ENCODE peak calls at places on chromosomes 11 and 22, in six cellular contexts. One of them, this sample, is unnamed.

GRCh38 chr11:33490842-33491370 is 209.7 kb downstream of the C11orf91 start:
- DNase-seq in iris pigment epithelial cell: peak
- DNase-seq in activated CD4-positive, alpha-beta T cell treated with anti-CD3 and anti-CD28 coated beads, Interleukin-2, amount 50 U/mL, for 24 hours: no peak
- DNase-seq in AG20443: no peak
- DNase-seq in astrocyte of the spinal cord: no peak
- DNase-seq in stimulated activated CD4-positive, alpha-beta T cell treated with anti-CD3 and anti-CD28 coated beads, TNF-alpha, amount 100 ng/mL, for 1 hour: no peak
- DNase-seq in this sample: no peak

GRCh38 chr22:39936523-39937145 is 23.6 kb upstream of the TMA7B start:
- DNase-seq in iris pigment epithelial cell: no peak
- DNase-seq in activated CD4-positive, alpha-beta T cell treated with anti-CD3 and anti-CD28 coated beads, Interleukin-2, amount 50 U/mL, for 24 hours: no peak
- DNase-seq in AG20443: no peak
- DNase-seq in astrocyte of the spinal cord: no peak
- DNase-seq in stimulated activated CD4-positive, alpha-beta T cell treated with anti-CD3 and anti-CD28 coated beads, TNF-alpha, amount 100 ng/mL, for 1 hour: no peak
- DNase-seq in this sample: no peak

GRCh38 chr11:24754406-24754805 is 257.6 kb downstream of the LUZP2 start:
- DNase-seq in iris pigment epithelial cell: peak
- DNase-seq in activated CD4-positive, alpha-beta T cell treated with anti-CD3 and anti-CD28 coated beads, Interleukin-2, amount 50 U/mL, for 24 hours: no peak
- DNase-seq in AG20443: no peak
- DNase-seq in astrocyte of the spinal cord: no peak
- DNase-seq in stimulated activated CD4-positive, alpha-beta T cell treated with anti-CD3 and anti-CD28 coated beads, TNF-alpha, amount 100 ng/mL, for 1 hour: no peak
- DNase-seq in this sample: no peak

GRCh38 chr22:23970201-23970641 is 3.5 kb downstream of the DDTL start:
- DNase-seq in iris pigment epithelial cell: no peak
- DNase-seq in activated CD4-positive, alpha-beta T cell treated with anti-CD3 and anti-CD28 coated beads, Interleukin-2, amount 50 U/mL, for 24 hours: no peak
- DNase-seq in AG20443: no peak
- DNase-seq in astrocyte of the spinal cord: no peak
- DNase-seq in stimulated activated CD4-positive, alpha-beta T cell treated with anti-CD3 and anti-CD28 coated beads, TNF-alpha, amount 100 ng/mL, for 1 hour: no peak
- DNase-seq in this sample: no peak

GRCh38 chr22:36398602-36399472 is 11.1 kb upstream of the MYH9 start:
- DNase-seq in iris pigment epithelial cell: peak
- DNase-seq in activated CD4-positive, alpha-beta T cell treated with anti-CD3 and anti-CD28 coated beads, Interleukin-2, amount 50 U/mL, for 24 hours: no peak
- DNase-seq in AG20443: peak
- DNase-seq in astrocyte of the spinal cord: peak
- DNase-seq in stimulated activated CD4-positive, alpha-beta T cell treated with anti-CD3 and anti-CD28 coated beads, TNF-alpha, amount 100 ng/mL, for 1 hour: no peak
- DNase-seq in this sample: peak

GRCh38 chr11:32527191-32527590 is 56.4 kb upstream of the EIF3M start:
- DNase-seq in iris pigment epithelial cell: no peak
- DNase-seq in activated CD4-positive, alpha-beta T cell treated with anti-CD3 and anti-CD28 coated beads, Interleukin-2, amount 50 U/mL, for 24 hours: no peak
- DNase-seq in AG20443: no peak
- DNase-seq in astrocyte of the spinal cord: peak
- DNase-seq in stimulated activated CD4-positive, alpha-beta T cell treated with anti-CD3 and anti-CD28 coated beads, TNF-alpha, amount 100 ng/mL, for 1 hour: no peak
- DNase-seq in this sample: no peak

GRCh38 chr11:16613401-16614381 is 124.8 kb upstream of the C11orf58 start:
- DNase-seq in iris pigment epithelial cell: peak
- DNase-seq in activated CD4-positive, alpha-beta T cell treated with anti-CD3 and anti-CD28 coated beads, Interleukin-2, amount 50 U/mL, for 24 hours: no peak
- DNase-seq in AG20443: peak
- DNase-seq in astrocyte of the spinal cord: peak
- DNase-seq in stimulated activated CD4-positive, alpha-beta T cell treated with anti-CD3 and anti-CD28 coated beads, TNF-alpha, amount 100 ng/mL, for 1 hour: peak
- DNase-seq in this sample: peak

GRCh38 chr11:66047541-66048365 is 1.2 kb downstream of the GAL3ST3 start:
- DNase-seq in iris pigment epithelial cell: no peak
- DNase-seq in activated CD4-positive, alpha-beta T cell treated with anti-CD3 and anti-CD28 coated beads, Interleukin-2, amount 50 U/mL, for 24 hours: no peak
- DNase-seq in AG20443: no peak
- DNase-seq in astrocyte of the spinal cord: no peak
- DNase-seq in stimulated activated CD4-positive, alpha-beta T cell treated with anti-CD3 and anti-CD28 coated beads, TNF-alpha, amount 100 ng/mL, for 1 hour: no peak
- DNase-seq in this sample: no peak

GRCh38 chr11:124320097-124320496 is at the start of gene OR8D2:
- DNase-seq in iris pigment epithelial cell: no peak
- DNase-seq in activated CD4-positive, alpha-beta T cell treated with anti-CD3 and anti-CD28 coated beads, Interleukin-2, amount 50 U/mL, for 24 hours: no peak
- DNase-seq in AG20443: no peak
- DNase-seq in astrocyte of the spinal cord: no peak
- DNase-seq in stimulated activated CD4-positive, alpha-beta T cell treated with anti-CD3 and anti-CD28 coated beads, TNF-alpha, amount 100 ng/mL, for 1 hour: no peak
- DNase-seq in this sample: no peak

GRCh38 chr11:122113836-122114235 is 2.2 kb downstream of the BLID start:
- DNase-seq in iris pigment epithelial cell: peak
- DNase-seq in activated CD4-positive, alpha-beta T cell treated with anti-CD3 and anti-CD28 coated beads, Interleukin-2, amount 50 U/mL, for 24 hours: no peak
- DNase-seq in AG20443: no peak
- DNase-seq in astrocyte of the spinal cord: no peak
- DNase-seq in stimulated activated CD4-positive, alpha-beta T cell treated with anti-CD3 and anti-CD28 coated beads, TNF-alpha, amount 100 ng/mL, for 1 hour: no peak
- DNase-seq in this sample: peak

GRCh38 chr11:128522943-128523518 is 64.3 kb downstream of the ETS1 start:
- DNase-seq in iris pigment epithelial cell: no peak
- DNase-seq in activated CD4-positive, alpha-beta T cell treated with anti-CD3 and anti-CD28 coated beads, Interleukin-2, amount 50 U/mL, for 24 hours: no peak
- DNase-seq in AG20443: no peak
- DNase-seq in astrocyte of the spinal cord: no peak
- DNase-seq in stimulated activated CD4-positive, alpha-beta T cell treated with anti-CD3 and anti-CD28 coated beads, TNF-alpha, amount 100 ng/mL, for 1 hour: no peak
- DNase-seq in this sample: no peak

GRCh38 chr11:18721576-18722292 is 4.3 kb downstream of the IGSF22 start:
- DNase-seq in iris pigment epithelial cell: peak
- DNase-seq in activated CD4-positive, alpha-beta T cell treated with anti-CD3 and anti-CD28 coated beads, Interleukin-2, amount 50 U/mL, for 24 hours: peak
- DNase-seq in AG20443: peak
- DNase-seq in astrocyte of the spinal cord: peak
- DNase-seq in stimulated activated CD4-positive, alpha-beta T cell treated with anti-CD3 and anti-CD28 coated beads, TNF-alpha, amount 100 ng/mL, for 1 hour: peak
- DNase-seq in this sample: peak

GRCh38 chr11:114773541-114774338 is 95.4 kb downstream of the NXPE2 start:
- DNase-seq in iris pigment epithelial cell: no peak
- DNase-seq in activated CD4-positive, alpha-beta T cell treated with anti-CD3 and anti-CD28 coated beads, Interleukin-2, amount 50 U/mL, for 24 hours: no peak
- DNase-seq in AG20443: no peak
- DNase-seq in astrocyte of the spinal cord: no peak
- DNase-seq in stimulated activated CD4-positive, alpha-beta T cell treated with anti-CD3 and anti-CD28 coated beads, TNF-alpha, amount 100 ng/mL, for 1 hour: no peak
- DNase-seq in this sample: no peak

GRCh38 chr11:113103932-113104331 is 142.7 kb downstream of the NCAM1 start:
- DNase-seq in iris pigment epithelial cell: no peak
- DNase-seq in activated CD4-positive, alpha-beta T cell treated with anti-CD3 and anti-CD28 coated beads, Interleukin-2, amount 50 U/mL, for 24 hours: no peak
- DNase-seq in AG20443: no peak
- DNase-seq in astrocyte of the spinal cord: no peak
- DNase-seq in stimulated activated CD4-positive, alpha-beta T cell treated with anti-CD3 and anti-CD28 coated beads, TNF-alpha, amount 100 ng/mL, for 1 hour: no peak
- DNase-seq in this sample: no peak

GRCh38 chr11:64759131-64759721 is 548 bp downstream of the PYGM start:
- DNase-seq in iris pigment epithelial cell: no peak
- DNase-seq in activated CD4-positive, alpha-beta T cell treated with anti-CD3 and anti-CD28 coated beads, Interleukin-2, amount 50 U/mL, for 24 hours: no peak
- DNase-seq in AG20443: no peak
- DNase-seq in astrocyte of the spinal cord: no peak
- DNase-seq in stimulated activated CD4-positive, alpha-beta T cell treated with anti-CD3 and anti-CD28 coated beads, TNF-alpha, amount 100 ng/mL, for 1 hour: no peak
- DNase-seq in this sample: no peak

GRCh38 chr11:83493918-83494317 is 207.8 kb upstream of the CCDC90B start:
- DNase-seq in iris pigment epithelial cell: no peak
- DNase-seq in activated CD4-positive, alpha-beta T cell treated with anti-CD3 and anti-CD28 coated beads, Interleukin-2, amount 50 U/mL, for 24 hours: no peak
- DNase-seq in AG20443: no peak
- DNase-seq in astrocyte of the spinal cord: no peak
- DNase-seq in stimulated activated CD4-positive, alpha-beta T cell treated with anti-CD3 and anti-CD28 coated beads, TNF-alpha, amount 100 ng/mL, for 1 hour: no peak
- DNase-seq in this sample: no peak

GRCh38 chr11:69680688-69681087 is 5.5 kb upstream of the LTO1 start:
- DNase-seq in iris pigment epithelial cell: no peak
- DNase-seq in activated CD4-positive, alpha-beta T cell treated with anti-CD3 and anti-CD28 coated beads, Interleukin-2, amount 50 U/mL, for 24 hours: no peak
- DNase-seq in AG20443: no peak
- DNase-seq in astrocyte of the spinal cord: no peak
- DNase-seq in stimulated activated CD4-positive, alpha-beta T cell treated with anti-CD3 and anti-CD28 coated beads, TNF-alpha, amount 100 ng/mL, for 1 hour: no peak
- DNase-seq in this sample: no peak

GRCh38 chr11:8661036-8661435 is 21.4 kb downstream of the TRIM66 start:
- DNase-seq in iris pigment epithelial cell: no peak
- DNase-seq in activated CD4-positive, alpha-beta T cell treated with anti-CD3 and anti-CD28 coated beads, Interleukin-2, amount 50 U/mL, for 24 hours: no peak
- DNase-seq in AG20443: no peak
- DNase-seq in astrocyte of the spinal cord: no peak
- DNase-seq in stimulated activated CD4-positive, alpha-beta T cell treated with anti-CD3 and anti-CD28 coated beads, TNF-alpha, amount 100 ng/mL, for 1 hour: no peak
- DNase-seq in this sample: no peak

GRCh38 chr11:57356179-57356757 is 18.1 kb downstream of the P2RX3 start:
- DNase-seq in iris pigment epithelial cell: no peak
- DNase-seq in activated CD4-positive, alpha-beta T cell treated with anti-CD3 and anti-CD28 coated beads, Interleukin-2, amount 50 U/mL, for 24 hours: no peak
- DNase-seq in AG20443: no peak
- DNase-seq in astrocyte of the spinal cord: no peak
- DNase-seq in stimulated activated CD4-positive, alpha-beta T cell treated with anti-CD3 and anti-CD28 coated beads, TNF-alpha, amount 100 ng/mL, for 1 hour: no peak
- DNase-seq in this sample: no peak

GRCh38 chr11:57275582-57275981 is 38.5 kb upstream of the APLNR start:
- DNase-seq in iris pigment epithelial cell: no peak
- DNase-seq in activated CD4-positive, alpha-beta T cell treated with anti-CD3 and anti-CD28 coated beads, Interleukin-2, amount 50 U/mL, for 24 hours: no peak
- DNase-seq in AG20443: no peak
- DNase-seq in astrocyte of the spinal cord: no peak
- DNase-seq in stimulated activated CD4-positive, alpha-beta T cell treated with anti-CD3 and anti-CD28 coated beads, TNF-alpha, amount 100 ng/mL, for 1 hour: no peak
- DNase-seq in this sample: peak

GRCh38 chr11:58726594-58727414 is 4.9 kb downstream of the GLYAT start:
- DNase-seq in iris pigment epithelial cell: no peak
- DNase-seq in activated CD4-positive, alpha-beta T cell treated with anti-CD3 and anti-CD28 coated beads, Interleukin-2, amount 50 U/mL, for 24 hours: no peak
- DNase-seq in AG20443: no peak
- DNase-seq in astrocyte of the spinal cord: no peak
- DNase-seq in stimulated activated CD4-positive, alpha-beta T cell treated with anti-CD3 and anti-CD28 coated beads, TNF-alpha, amount 100 ng/mL, for 1 hour: no peak
- DNase-seq in this sample: no peak

GRCh38 chr11:119205574-119206511 is at the start of gene CBL:
- DNase-seq in iris pigment epithelial cell: peak
- DNase-seq in activated CD4-positive, alpha-beta T cell treated with anti-CD3 and anti-CD28 coated beads, Interleukin-2, amount 50 U/mL, for 24 hours: peak
- DNase-seq in AG20443: peak
- DNase-seq in astrocyte of the spinal cord: peak
- DNase-seq in stimulated activated CD4-positive, alpha-beta T cell treated with anti-CD3 and anti-CD28 coated beads, TNF-alpha, amount 100 ng/mL, for 1 hour: peak
- DNase-seq in this sample: peak

GRCh38 chr11:8219257-8220021 is 44.2 kb downstream of the LMO1 start:
- DNase-seq in iris pigment epithelial cell: peak
- DNase-seq in activated CD4-positive, alpha-beta T cell treated with anti-CD3 and anti-CD28 coated beads, Interleukin-2, amount 50 U/mL, for 24 hours: no peak
- DNase-seq in AG20443: peak
- DNase-seq in astrocyte of the spinal cord: peak
- DNase-seq in stimulated activated CD4-positive, alpha-beta T cell treated with anti-CD3 and anti-CD28 coated beads, TNF-alpha, amount 100 ng/mL, for 1 hour: no peak
- DNase-seq in this sample: peak

GRCh38 chr11:13120691-13121090 is 111.6 kb downstream of the RASSF10 start:
- DNase-seq in iris pigment epithelial cell: peak
- DNase-seq in activated CD4-positive, alpha-beta T cell treated with anti-CD3 and anti-CD28 coated beads, Interleukin-2, amount 50 U/mL, for 24 hours: no peak
- DNase-seq in AG20443: no peak
- DNase-seq in astrocyte of the spinal cord: peak
- DNase-seq in stimulated activated CD4-positive, alpha-beta T cell treated with anti-CD3 and anti-CD28 coated beads, TNF-alpha, amount 100 ng/mL, for 1 hour: no peak
- DNase-seq in this sample: peak

GRCh38 chr22:20183823-20184222 is 33.0 kb upstream of the CCDC188 start:
- DNase-seq in iris pigment epithelial cell: no peak
- DNase-seq in activated CD4-positive, alpha-beta T cell treated with anti-CD3 and anti-CD28 coated beads, Interleukin-2, amount 50 U/mL, for 24 hours: no peak
- DNase-seq in AG20443: no peak
- DNase-seq in astrocyte of the spinal cord: no peak
- DNase-seq in stimulated activated CD4-positive, alpha-beta T cell treated with anti-CD3 and anti-CD28 coated beads, TNF-alpha, amount 100 ng/mL, for 1 hour: no peak
- DNase-seq in this sample: no peak

GRCh38 chr22:32802291-32802826 is 854 bp downstream of the TIMP3 start:
- DNase-seq in iris pigment epithelial cell: no peak
- DNase-seq in activated CD4-positive, alpha-beta T cell treated with anti-CD3 and anti-CD28 coated beads, Interleukin-2, amount 50 U/mL, for 24 hours: no peak
- DNase-seq in AG20443: no peak
- DNase-seq in astrocyte of the spinal cord: peak
- DNase-seq in stimulated activated CD4-positive, alpha-beta T cell treated with anti-CD3 and anti-CD28 coated beads, TNF-alpha, amount 100 ng/mL, for 1 hour: no peak
- DNase-seq in this sample: peak

GRCh38 chr22:22666307-22667091 is 22.1 kb downstream of the GGTLC2 start:
- DNase-seq in iris pigment epithelial cell: peak
- DNase-seq in activated CD4-positive, alpha-beta T cell treated with anti-CD3 and anti-CD28 coated beads, Interleukin-2, amount 50 U/mL, for 24 hours: no peak
- DNase-seq in AG20443: peak
- DNase-seq in astrocyte of the spinal cord: peak
- DNase-seq in stimulated activated CD4-positive, alpha-beta T cell treated with anti-CD3 and anti-CD28 coated beads, TNF-alpha, amount 100 ng/mL, for 1 hour: no peak
- DNase-seq in this sample: peak

GRCh38 chr11:47864910-47865309 is 16.8 kb upstream of the NUP160 start:
- DNase-seq in iris pigment epithelial cell: no peak
- DNase-seq in activated CD4-positive, alpha-beta T cell treated with anti-CD3 and anti-CD28 coated beads, Interleukin-2, amount 50 U/mL, for 24 hours: no peak
- DNase-seq in AG20443: peak
- DNase-seq in astrocyte of the spinal cord: no peak
- DNase-seq in stimulated activated CD4-positive, alpha-beta T cell treated with anti-CD3 and anti-CD28 coated beads, TNF-alpha, amount 100 ng/mL, for 1 hour: no peak
- DNase-seq in this sample: no peak